ENCODE peak calls at places on chromosomes 16 and 17, in eight cellular contexts. One of them, this sample, is unnamed. For H3K27me3 and H3K36me3, the result is how much of the 10 kb centered on the place peaks cover.

GRCh38 chr16:11824362-11824761 is 27.0 kb downstream of the RSL1D1 start:
- DNase-seq in mammary epithelial cell: no peak
- DNase-seq in neuronal stem cell: no peak
- DNase-seq in aorta: no peak
- DNase-seq in CD8-positive, alpha-beta T cell: no peak
- DNase-seq in MM.1S: no peak
- DNase-seq in brain microvascular endothelial cell: no peak
- DNase-seq in hepatocyte: peak
- DNase-seq in this sample: peak

GRCh38 chr16:57993452-57993851 is 7.0 kb downstream of the ZNF319 start:
- DNase-seq in mammary epithelial cell: peak
- DNase-seq in neuronal stem cell: no peak
- DNase-seq in aorta: no peak
- DNase-seq in CD8-positive, alpha-beta T cell: no peak
- DNase-seq in MM.1S: no peak
- DNase-seq in brain microvascular endothelial cell: no peak
- DNase-seq in hepatocyte: no peak
- DNase-seq in this sample: no peak

GRCh38 chr17:60652484-60653247 is 25.0 kb upstream of the BCAS3 start:
- DNase-seq in mammary epithelial cell: no peak
- DNase-seq in neuronal stem cell: no peak
- DNase-seq in aorta: no peak
- DNase-seq in CD8-positive, alpha-beta T cell: no peak
- DNase-seq in MM.1S: no peak
- DNase-seq in brain microvascular endothelial cell: no peak
- DNase-seq in hepatocyte: no peak
- DNase-seq in this sample: no peak

GRCh38 chr17:596763-597644 is 117.6 kb downstream of the VPS53 start:
- DNase-seq in mammary epithelial cell: peak
- DNase-seq in neuronal stem cell: no peak
- DNase-seq in aorta: no peak
- DNase-seq in CD8-positive, alpha-beta T cell: no peak
- DNase-seq in MM.1S: no peak
- DNase-seq in brain microvascular endothelial cell: peak
- DNase-seq in hepatocyte: no peak
- DNase-seq in this sample: peak

GRCh38 chr16:12674096-12674495 is 129.6 kb downstream of the CPPED1 start:
- DNase-seq in mammary epithelial cell: no peak
- DNase-seq in neuronal stem cell: no peak
- DNase-seq in aorta: no peak
- DNase-seq in CD8-positive, alpha-beta T cell: no peak
- DNase-seq in MM.1S: no peak
- DNase-seq in brain microvascular endothelial cell: peak
- DNase-seq in hepatocyte: no peak
- DNase-seq in this sample: no peak

GRCh38 chr16:27945233-27945975 is 118.1 kb downstream of the GSG1L start:
- DNase-seq in mammary epithelial cell: no peak
- DNase-seq in neuronal stem cell: no peak
- DNase-seq in aorta: peak
- DNase-seq in CD8-positive, alpha-beta T cell: no peak
- DNase-seq in MM.1S: no peak
- DNase-seq in brain microvascular endothelial cell: no peak
- DNase-seq in hepatocyte: no peak
- DNase-seq in this sample: no peak

GRCh38 chr16:11254913-11255736 is 879 bp downstream of the SOCS1 start:
- DNase-seq in mammary epithelial cell: peak
- DNase-seq in neuronal stem cell: peak
- DNase-seq in aorta: peak
- DNase-seq in CD8-positive, alpha-beta T cell: peak
- DNase-seq in MM.1S: peak
- DNase-seq in brain microvascular endothelial cell: no peak
- DNase-seq in hepatocyte: peak
- DNase-seq in this sample: peak

GRCh38 chr16:87733190-87733589 is 32.6 kb downstream of the KLHDC4 start:
- DNase-seq in mammary epithelial cell: no peak
- DNase-seq in neuronal stem cell: no peak
- DNase-seq in aorta: no peak
- DNase-seq in CD8-positive, alpha-beta T cell: no peak
- DNase-seq in MM.1S: peak
- DNase-seq in brain microvascular endothelial cell: no peak
- DNase-seq in hepatocyte: no peak
- DNase-seq in this sample: no peak

GRCh38 chr17:59754547-59754946 is 47.1 kb downstream of the VMP1 start:
- DNase-seq in mammary epithelial cell: peak
- DNase-seq in neuronal stem cell: no peak
- DNase-seq in aorta: no peak
- DNase-seq in CD8-positive, alpha-beta T cell: no peak
- DNase-seq in MM.1S: no peak
- DNase-seq in brain microvascular endothelial cell: peak
- DNase-seq in hepatocyte: peak
- DNase-seq in this sample: no peak

GRCh38 chr16:86709103-86709502 is 130.8 kb downstream of the FOXL1 start:
- DNase-seq in mammary epithelial cell: no peak
- DNase-seq in neuronal stem cell: no peak
- DNase-seq in aorta: no peak
- DNase-seq in CD8-positive, alpha-beta T cell: no peak
- DNase-seq in MM.1S: no peak
- DNase-seq in brain microvascular endothelial cell: no peak
- DNase-seq in hepatocyte: no peak
- DNase-seq in this sample: no peak

GRCh38 chr17:2064511-2064910 is 9.6 kb downstream of the HIC1 start:
- DNase-seq in mammary epithelial cell: no peak
- DNase-seq in neuronal stem cell: no peak
- DNase-seq in aorta: peak
- DNase-seq in CD8-positive, alpha-beta T cell: no peak
- DNase-seq in MM.1S: no peak
- DNase-seq in brain microvascular endothelial cell: peak
- DNase-seq in hepatocyte: no peak
- DNase-seq in this sample: no peak

GRCh38 chr17:15957206-15957605 is 12.3 kb downstream of the ADORA2B start:
- DNase-seq in mammary epithelial cell: peak
- DNase-seq in neuronal stem cell: no peak
- DNase-seq in aorta: no peak
- DNase-seq in CD8-positive, alpha-beta T cell: no peak
- DNase-seq in MM.1S: no peak
- DNase-seq in brain microvascular endothelial cell: no peak
- DNase-seq in hepatocyte: no peak
- DNase-seq in this sample: no peak

GRCh38 chr16:56915311-56916105 is 16.4 kb upstream of the HERPUD1 start:
- DNase-seq in mammary epithelial cell: no peak
- DNase-seq in neuronal stem cell: no peak
- DNase-seq in aorta: peak
- DNase-seq in CD8-positive, alpha-beta T cell: no peak
- DNase-seq in MM.1S: no peak
- DNase-seq in brain microvascular endothelial cell: peak
- DNase-seq in hepatocyte: no peak
- DNase-seq in this sample: no peak

GRCh38 chr17:2023692-2024571 is 1.2 kb downstream of the RTN4RL1 start:
- DNase-seq in mammary epithelial cell: peak
- DNase-seq in neuronal stem cell: peak
- DNase-seq in aorta: no peak
- DNase-seq in CD8-positive, alpha-beta T cell: no peak
- DNase-seq in MM.1S: no peak
- DNase-seq in brain microvascular endothelial cell: no peak
- DNase-seq in hepatocyte: peak
- DNase-seq in this sample: no peak

GRCh38 chr16:26281681-26282080 is 589.9 kb downstream of the HS3ST4 start:
- DNase-seq in mammary epithelial cell: no peak
- DNase-seq in neuronal stem cell: no peak
- DNase-seq in aorta: no peak
- DNase-seq in CD8-positive, alpha-beta T cell: no peak
- DNase-seq in MM.1S: no peak
- DNase-seq in brain microvascular endothelial cell: no peak
- DNase-seq in hepatocyte: peak
- DNase-seq in this sample: no peak

GRCh38 chr16:74842413-74842812 is 67.8 kb upstream of the FA2H start:
- DNase-seq in mammary epithelial cell: peak
- DNase-seq in neuronal stem cell: no peak
- DNase-seq in aorta: no peak
- DNase-seq in CD8-positive, alpha-beta T cell: no peak
- DNase-seq in MM.1S: no peak
- DNase-seq in brain microvascular endothelial cell: no peak
- DNase-seq in hepatocyte: no peak
- DNase-seq in this sample: no peak

GRCh38 chr17:32477220-32477619 is 9.6 kb upstream of the CDK5R1 start:
- DNase-seq in mammary epithelial cell: no peak
- DNase-seq in neuronal stem cell: no peak
- DNase-seq in aorta: no peak
- DNase-seq in CD8-positive, alpha-beta T cell: no peak
- DNase-seq in MM.1S: no peak
- DNase-seq in brain microvascular endothelial cell: no peak
- DNase-seq in hepatocyte: no peak
- DNase-seq in this sample: no peak

GRCh38 chr17:71301063-71301462 is 819.8 kb upstream of the SOX9 start:
- DNase-seq in mammary epithelial cell: no peak
- DNase-seq in neuronal stem cell: no peak
- DNase-seq in aorta: no peak
- DNase-seq in CD8-positive, alpha-beta T cell: no peak
- DNase-seq in MM.1S: no peak
- DNase-seq in brain microvascular endothelial cell: no peak
- DNase-seq in hepatocyte: no peak
- DNase-seq in this sample: no peak

GRCh38 chr17:17928422-17929386 is 43.5 kb downstream of the TOM1L2 start:
- DNase-seq in mammary epithelial cell: no peak
- DNase-seq in neuronal stem cell: no peak
- DNase-seq in aorta: no peak
- DNase-seq in CD8-positive, alpha-beta T cell: no peak
- DNase-seq in MM.1S: no peak
- DNase-seq in brain microvascular endothelial cell: no peak
- DNase-seq in hepatocyte: no peak
- DNase-seq in this sample: no peak

GRCh38 chr17:43018008-43018853 is 4.0 kb downstream of the VAT1 start:
- DNase-seq in mammary epithelial cell: no peak
- DNase-seq in neuronal stem cell: peak
- DNase-seq in aorta: peak
- DNase-seq in CD8-positive, alpha-beta T cell: no peak
- DNase-seq in MM.1S: no peak
- DNase-seq in brain microvascular endothelial cell: no peak
- DNase-seq in hepatocyte: peak
- DNase-seq in this sample: no peak

GRCh38 chr16:73735018-73735417 is 561.6 kb upstream of the PSMD7 start:
- DNase-seq in mammary epithelial cell: peak
- DNase-seq in neuronal stem cell: no peak
- DNase-seq in aorta: no peak
- DNase-seq in CD8-positive, alpha-beta T cell: no peak
- DNase-seq in MM.1S: no peak
- DNase-seq in brain microvascular endothelial cell: peak
- DNase-seq in hepatocyte: peak
- DNase-seq in this sample: no peak
- H3K4me3 ChIP-seq in mammary epithelial cell: no peak
- H3K4me3 ChIP-seq in neuronal stem cell: no peak
- H3K4me3 ChIP-seq in aorta: no peak
- H3K4me3 ChIP-seq in CD8-positive, alpha-beta T cell: no peak
- H3K4me3 ChIP-seq in MM.1S: no peak
- H3K4me3 ChIP-seq in brain microvascular endothelial cell: no peak
- H3K4me3 ChIP-seq in hepatocyte: no peak
- H3K4me3 ChIP-seq in this sample: no peak

GRCh38 chr17:48723555-48724239 is 712 bp downstream of the PRAC2 start:
- DNase-seq in mammary epithelial cell: no peak
- DNase-seq in neuronal stem cell: no peak
- DNase-seq in aorta: no peak
- DNase-seq in CD8-positive, alpha-beta T cell: no peak
- DNase-seq in MM.1S: peak
- DNase-seq in brain microvascular endothelial cell: no peak
- DNase-seq in hepatocyte: no peak
- DNase-seq in this sample: no peak
- H3K27me3 ChIP-seq in mammary epithelial cell: half or more
- H3K27me3 ChIP-seq in neuronal stem cell: half or more
- H3K27me3 ChIP-seq in aorta: under half
- H3K27me3 ChIP-seq in CD8-positive, alpha-beta T cell: half or more
- H3K27me3 ChIP-seq in MM.1S: half or more
- H3K27me3 ChIP-seq in brain microvascular endothelial cell: half or more
- H3K27me3 ChIP-seq in hepatocyte: half or more
- H3K27me3 ChIP-seq in this sample: half or more

DNA sequence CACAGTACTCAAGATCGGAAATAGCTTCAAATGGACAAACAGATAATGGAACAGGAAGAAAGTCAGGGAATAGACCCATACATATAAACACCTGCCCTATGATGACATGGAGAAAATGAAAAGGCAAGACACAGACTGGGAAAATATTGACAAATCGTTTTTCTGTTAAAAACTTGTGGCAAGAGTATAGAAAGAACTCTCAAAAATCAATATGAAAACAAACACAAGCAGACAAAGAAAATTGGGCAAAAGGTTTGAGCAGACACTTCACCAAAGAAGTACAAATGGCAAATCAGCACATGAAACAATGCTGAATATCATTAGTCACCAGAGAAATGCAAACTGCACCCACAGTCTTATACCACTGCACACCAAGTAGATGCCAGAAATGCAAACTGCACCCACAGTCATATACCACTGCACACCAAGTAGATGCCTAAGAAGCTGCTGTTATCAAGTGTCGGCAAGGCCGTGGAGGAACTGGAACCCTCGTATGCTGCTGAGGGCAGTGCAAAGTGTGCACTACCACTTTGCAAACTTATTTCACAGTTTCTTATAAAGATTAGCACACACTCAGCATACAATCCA is 123.5 kb upstream of the CHMP6 start:
- DNase-seq in mammary epithelial cell: no peak
- DNase-seq in neuronal stem cell: no peak
- DNase-seq in aorta: no peak
- DNase-seq in CD8-positive, alpha-beta T cell: no peak
- DNase-seq in MM.1S: no peak
- DNase-seq in brain microvascular endothelial cell: no peak
- DNase-seq in hepatocyte: no peak
- DNase-seq in this sample: no peak
- H3K36me3 ChIP-seq in mammary epithelial cell: under half
- H3K36me3 ChIP-seq in neuronal stem cell: under half
- H3K36me3 ChIP-seq in aorta: under half
- H3K36me3 ChIP-seq in CD8-positive, alpha-beta T cell: under half
- H3K36me3 ChIP-seq in MM.1S: under half
- H3K36me3 ChIP-seq in brain microvascular endothelial cell: under half
- H3K36me3 ChIP-seq in hepatocyte: under half
- H3K36me3 ChIP-seq in this sample: under half

DNA sequence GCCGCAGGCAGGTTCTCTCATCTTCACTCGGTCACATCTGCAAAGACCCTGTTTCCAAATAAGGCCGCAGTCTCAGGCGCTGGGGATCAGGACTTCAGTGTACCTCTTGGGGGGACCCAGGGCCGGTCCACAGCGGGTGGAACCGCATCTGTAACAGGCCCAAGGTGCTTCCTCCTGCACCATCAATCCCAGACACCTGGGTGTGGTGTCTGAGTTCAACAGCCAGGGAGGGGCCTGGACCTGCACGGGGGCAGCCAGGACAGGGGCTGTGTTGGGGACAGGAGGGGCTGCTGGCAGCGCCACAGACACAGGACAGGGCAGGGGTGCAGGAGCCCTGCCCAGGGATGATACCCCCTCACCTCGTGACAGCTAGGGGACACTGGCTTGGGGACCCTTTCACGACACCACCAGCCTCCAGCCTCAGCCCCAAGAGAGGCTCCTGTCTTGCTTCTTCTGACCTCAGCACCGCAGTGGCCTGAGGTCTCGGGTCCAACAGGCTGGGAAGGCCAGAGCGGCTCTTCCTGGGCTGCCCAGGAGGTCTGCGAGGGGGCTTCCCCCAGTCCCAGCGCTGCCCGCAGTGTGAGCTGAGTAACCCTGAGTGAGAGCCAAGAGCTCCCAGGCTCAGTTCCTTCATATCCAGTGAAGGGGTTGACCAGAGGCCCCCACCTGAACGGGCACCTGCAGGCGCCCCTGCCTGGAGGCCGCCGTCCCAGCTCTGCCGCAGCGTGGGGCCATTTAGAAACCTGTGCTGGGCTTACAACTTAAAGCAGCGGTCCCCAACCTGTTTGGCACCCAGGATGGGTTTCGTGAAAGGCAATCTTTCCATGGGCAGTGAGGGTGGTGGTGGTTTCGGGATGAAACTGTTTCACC is 30.7 kb upstream of the BAHCC1 start:
- DNase-seq in mammary epithelial cell: no peak
- DNase-seq in neuronal stem cell: no peak
- DNase-seq in aorta: no peak
- DNase-seq in CD8-positive, alpha-beta T cell: no peak
- DNase-seq in MM.1S: no peak
- DNase-seq in brain microvascular endothelial cell: no peak
- DNase-seq in hepatocyte: no peak
- DNase-seq in this sample: no peak
- H3K4me3 ChIP-seq in mammary epithelial cell: no peak
- H3K4me3 ChIP-seq in neuronal stem cell: no peak
- H3K4me3 ChIP-seq in aorta: no peak
- H3K4me3 ChIP-seq in CD8-positive, alpha-beta T cell: no peak
- H3K4me3 ChIP-seq in MM.1S: no peak
- H3K4me3 ChIP-seq in brain microvascular endothelial cell: no peak
- H3K4me3 ChIP-seq in hepatocyte: no peak
- H3K4me3 ChIP-seq in this sample: no peak

This sample was measured in small intestine.